ENCODE peak calls at places on chromosomes 13 and 19, in nine cellular contexts. One of them, this sample, is unnamed.

GRCh38 chr13:37960427-37960826 is 90.9 kb upstream of the TRPC4 start:
- DNase-seq in NCI-H510A: no peak
- DNase-seq in substantia nigra: no peak
- DNase-seq in MV-4-11: no peak
- DNase-seq in pons: no peak
- DNase-seq in AG08396: no peak
- DNase-seq in ureter: no peak
- DNase-seq in NCI-H1092 treated with DMSO at 0.1 percent for 48 hours: no peak
- DNase-seq in neuronal stem cell: no peak
- DNase-seq in this sample: no peak

GRCh38 chr19:45769821-45770191 is 754 bp upstream of the SIX5 start:
- DNase-seq in NCI-H510A: no peak
- DNase-seq in substantia nigra: no peak
- DNase-seq in MV-4-11: peak; percentile 58
- DNase-seq in pons: peak; percentile 60
- DNase-seq in AG08396: no peak
- DNase-seq in ureter: peak; percentile 78
- DNase-seq in NCI-H1092 treated with DMSO at 0.1 percent for 48 hours: no peak
- DNase-seq in neuronal stem cell: no peak
- DNase-seq in this sample: peak; percentile 74

GRCh38 chr13:49444517-49445395 is 682 bp downstream of the SETDB2 start:
- DNase-seq in NCI-H510A: no peak
- DNase-seq in substantia nigra: peak; percentile 61
- DNase-seq in MV-4-11: peak; percentile 99
- DNase-seq in pons: peak; percentile 71
- DNase-seq in AG08396: peak; percentile 27
- DNase-seq in ureter: peak; percentile 45
- DNase-seq in NCI-H1092 treated with DMSO at 0.1 percent for 48 hours: no peak
- DNase-seq in neuronal stem cell: peak; percentile 29
- DNase-seq in this sample: peak; percentile 40

GRCh38 chr19:49752701-49753100 is 10.4 kb downstream of the TSKS start:
- DNase-seq in NCI-H510A: no peak
- DNase-seq in substantia nigra: no peak
- DNase-seq in MV-4-11: no peak
- DNase-seq in pons: no peak
- DNase-seq in AG08396: no peak
- DNase-seq in ureter: no peak
- DNase-seq in NCI-H1092 treated with DMSO at 0.1 percent for 48 hours: no peak
- DNase-seq in neuronal stem cell: no peak
- DNase-seq in this sample: no peak

GRCh38 chr13:25981060-25981459 is 70.8 kb downstream of the SHISA2 start:
- DNase-seq in NCI-H510A: no peak
- DNase-seq in substantia nigra: no peak
- DNase-seq in MV-4-11: no peak
- DNase-seq in pons: no peak
- DNase-seq in AG08396: no peak
- DNase-seq in ureter: no peak
- DNase-seq in NCI-H1092 treated with DMSO at 0.1 percent for 48 hours: no peak
- DNase-seq in neuronal stem cell: no peak
- DNase-seq in this sample: no peak

GRCh38 chr13:44352671-44353070 is 21.0 kb upstream of the SERP2 start:
- DNase-seq in NCI-H510A: no peak
- DNase-seq in substantia nigra: no peak
- DNase-seq in MV-4-11: no peak
- DNase-seq in pons: no peak
- DNase-seq in AG08396: no peak
- DNase-seq in ureter: no peak
- DNase-seq in NCI-H1092 treated with DMSO at 0.1 percent for 48 hours: no peak
- DNase-seq in neuronal stem cell: no peak
- DNase-seq in this sample: no peak

GRCh38 chr19:44202470-44202869 is 9.9 kb upstream of the ZNF227 start:
- DNase-seq in NCI-H510A: no peak
- DNase-seq in substantia nigra: no peak
- DNase-seq in MV-4-11: no peak
- DNase-seq in pons: no peak
- DNase-seq in AG08396: peak; percentile 2
- DNase-seq in ureter: no peak
- DNase-seq in NCI-H1092 treated with DMSO at 0.1 percent for 48 hours: no peak
- DNase-seq in neuronal stem cell: no peak
- DNase-seq in this sample: no peak

GRCh38 chr19:37932985-37933953 is 26.3 kb downstream of the SIPA1L3 start:
- DNase-seq in NCI-H510A: peak; percentile 55
- DNase-seq in substantia nigra: no peak
- DNase-seq in MV-4-11: peak; percentile 39
- DNase-seq in pons: no peak
- DNase-seq in AG08396: peak; percentile 41
- DNase-seq in ureter: no peak
- DNase-seq in NCI-H1092 treated with DMSO at 0.1 percent for 48 hours: peak; percentile 20
- DNase-seq in neuronal stem cell: no peak
- DNase-seq in this sample: no peak

GRCh38 chr13:51912091-51912490 is 50.3 kb downstream of the CCDC70 start:
- DNase-seq in NCI-H510A: no peak
- DNase-seq in substantia nigra: peak; percentile 8
- DNase-seq in MV-4-11: no peak
- DNase-seq in pons: peak; percentile 81
- DNase-seq in AG08396: no peak
- DNase-seq in ureter: no peak
- DNase-seq in NCI-H1092 treated with DMSO at 0.1 percent for 48 hours: peak; percentile 71
- DNase-seq in neuronal stem cell: no peak
- DNase-seq in this sample: peak; percentile 74

GRCh38 chr13:52411629-52412028 is 5.7 kb upstream of the THSD1 start:
- DNase-seq in NCI-H510A: no peak
- DNase-seq in substantia nigra: no peak
- DNase-seq in MV-4-11: no peak
- DNase-seq in pons: no peak
- DNase-seq in AG08396: peak; percentile 75
- DNase-seq in ureter: no peak
- DNase-seq in NCI-H1092 treated with DMSO at 0.1 percent for 48 hours: no peak
- DNase-seq in neuronal stem cell: no peak
- DNase-seq in this sample: no peak

GRCh38 chr19:17755977-17756670 is 4.8 kb downstream of the FCHO1 start:
- DNase-seq in NCI-H510A: peak; percentile 34
- DNase-seq in substantia nigra: peak; percentile 64
- DNase-seq in MV-4-11: no peak
- DNase-seq in pons: peak; percentile 93
- DNase-seq in AG08396: no peak
- DNase-seq in ureter: no peak
- DNase-seq in NCI-H1092 treated with DMSO at 0.1 percent for 48 hours: peak; percentile 82
- DNase-seq in neuronal stem cell: peak; percentile 87
- DNase-seq in this sample: peak; percentile 96

GRCh38 chr13:51618626-51619025 is 34.4 kb downstream of the WDFY2 start:
- DNase-seq in NCI-H510A: no peak
- DNase-seq in substantia nigra: no peak
- DNase-seq in MV-4-11: no peak
- DNase-seq in pons: peak; percentile 100
- DNase-seq in AG08396: no peak
- DNase-seq in ureter: no peak
- DNase-seq in NCI-H1092 treated with DMSO at 0.1 percent for 48 hours: no peak
- DNase-seq in neuronal stem cell: no peak
- DNase-seq in this sample: peak; percentile 97

GRCh38 chr13:67229438-67230242 is 496 bp downstream of the PCDH9 start:
- DNase-seq in NCI-H510A: no peak
- DNase-seq in substantia nigra: no peak
- DNase-seq in MV-4-11: no peak
- DNase-seq in pons: no peak
- DNase-seq in AG08396: no peak
- DNase-seq in ureter: no peak
- DNase-seq in NCI-H1092 treated with DMSO at 0.1 percent for 48 hours: peak; percentile 57
- DNase-seq in neuronal stem cell: peak; percentile 4
- DNase-seq in this sample: no peak

GRCh38 chr13:98570929-98571372 is 6.0 kb downstream of the STK24 start:
- DNase-seq in NCI-H510A: no peak
- DNase-seq in substantia nigra: no peak
- DNase-seq in MV-4-11: peak; percentile 74
- DNase-seq in pons: peak; percentile 37
- DNase-seq in AG08396: no peak
- DNase-seq in ureter: no peak
- DNase-seq in NCI-H1092 treated with DMSO at 0.1 percent for 48 hours: no peak
- DNase-seq in neuronal stem cell: no peak
- DNase-seq in this sample: peak; percentile 19

GRCh38 chr13:35157143-35157755 is 215.2 kb downstream of the NBEA start:
- DNase-seq in NCI-H510A: peak; percentile 11
- DNase-seq in substantia nigra: no peak
- DNase-seq in MV-4-11: peak; percentile 26
- DNase-seq in pons: peak; percentile 79
- DNase-seq in AG08396: peak; percentile 24
- DNase-seq in ureter: peak; percentile 45
- DNase-seq in NCI-H1092 treated with DMSO at 0.1 percent for 48 hours: no peak
- DNase-seq in neuronal stem cell: peak; percentile 50
- DNase-seq in this sample: peak; percentile 62

GRCh38 chr19:5843295-5843927 is 3.9 kb upstream of the FUT6 start:
- DNase-seq in NCI-H510A: no peak
- DNase-seq in substantia nigra: no peak
- DNase-seq in MV-4-11: no peak
- DNase-seq in pons: no peak
- DNase-seq in AG08396: no peak
- DNase-seq in ureter: no peak
- DNase-seq in NCI-H1092 treated with DMSO at 0.1 percent for 48 hours: no peak
- DNase-seq in neuronal stem cell: no peak
- DNase-seq in this sample: no peak

GRCh38 chr19:29145756-29146155 is 67.2 kb downstream of the UQCRFS1 start:
- DNase-seq in NCI-H510A: no peak
- DNase-seq in substantia nigra: no peak
- DNase-seq in MV-4-11: no peak
- DNase-seq in pons: no peak
- DNase-seq in AG08396: no peak
- DNase-seq in ureter: no peak
- DNase-seq in NCI-H1092 treated with DMSO at 0.1 percent for 48 hours: no peak
- DNase-seq in neuronal stem cell: no peak
- DNase-seq in this sample: no peak

GRCh38 chr13:80979035-80979641 is 638.2 kb upstream of the SPRY2 start:
- DNase-seq in NCI-H510A: peak; percentile 1
- DNase-seq in substantia nigra: peak; percentile 33
- DNase-seq in MV-4-11: peak; percentile 48
- DNase-seq in pons: peak; percentile 86
- DNase-seq in AG08396: peak; percentile 41
- DNase-seq in ureter: no peak
- DNase-seq in NCI-H1092 treated with DMSO at 0.1 percent for 48 hours: peak; percentile 77
- DNase-seq in neuronal stem cell: peak; percentile 37
- DNase-seq in this sample: peak; percentile 77

GRCh38 chr13:112931028-112931934 is 37.7 kb upstream of the MCF2L start:
- DNase-seq in NCI-H510A: peak; percentile 89
- DNase-seq in substantia nigra: no peak
- DNase-seq in MV-4-11: no peak
- DNase-seq in pons: no peak
- DNase-seq in AG08396: peak; percentile 79
- DNase-seq in ureter: no peak
- DNase-seq in NCI-H1092 treated with DMSO at 0.1 percent for 48 hours: peak; percentile 85
- DNase-seq in neuronal stem cell: no peak
- DNase-seq in this sample: no peak

GRCh38 chr13:24038846-24039330 is 121.6 kb upstream of the SPATA13 start:
- DNase-seq in NCI-H510A: no peak
- DNase-seq in substantia nigra: no peak
- DNase-seq in MV-4-11: peak; percentile 33
- DNase-seq in pons: peak; percentile 98
- DNase-seq in AG08396: peak; percentile 30
- DNase-seq in ureter: no peak
- DNase-seq in NCI-H1092 treated with DMSO at 0.1 percent for 48 hours: no peak
- DNase-seq in neuronal stem cell: no peak
- DNase-seq in this sample: peak; percentile 95

GRCh38 chr13:30360586-30360985 is 53.2 kb upstream of the KATNAL1 start:
- DNase-seq in NCI-H510A: no peak
- DNase-seq in substantia nigra: no peak
- DNase-seq in MV-4-11: no peak
- DNase-seq in pons: no peak
- DNase-seq in AG08396: no peak
- DNase-seq in ureter: no peak
- DNase-seq in NCI-H1092 treated with DMSO at 0.1 percent for 48 hours: no peak
- DNase-seq in neuronal stem cell: no peak
- DNase-seq in this sample: no peak

GRCh38 chr13:21625366-21625765 is 21.4 kb upstream of the MICU2 start:
- DNase-seq in NCI-H510A: peak; percentile 4
- DNase-seq in substantia nigra: no peak
- DNase-seq in MV-4-11: peak; percentile 37
- DNase-seq in pons: peak; percentile 28
- DNase-seq in AG08396: peak; percentile 37
- DNase-seq in ureter: no peak
- DNase-seq in NCI-H1092 treated with DMSO at 0.1 percent for 48 hours: peak; percentile 82
- DNase-seq in neuronal stem cell: no peak
- DNase-seq in this sample: no peak

GRCh38 chr13:103898481-103898880 is 832.3 kb upstream of the SLC10A2 start:
- DNase-seq in NCI-H510A: no peak
- DNase-seq in substantia nigra: no peak
- DNase-seq in MV-4-11: no peak
- DNase-seq in pons: no peak
- DNase-seq in AG08396: no peak
- DNase-seq in ureter: no peak
- DNase-seq in NCI-H1092 treated with DMSO at 0.1 percent for 48 hours: no peak
- DNase-seq in neuronal stem cell: no peak
- DNase-seq in this sample: no peak

GRCh38 chr13:109586509-109587346 is 199.7 kb downstream of the IRS2 start:
- DNase-seq in NCI-H510A: no peak
- DNase-seq in substantia nigra: no peak
- DNase-seq in MV-4-11: no peak
- DNase-seq in pons: no peak
- DNase-seq in AG08396: no peak
- DNase-seq in ureter: no peak
- DNase-seq in NCI-H1092 treated with DMSO at 0.1 percent for 48 hours: no peak
- DNase-seq in neuronal stem cell: no peak
- DNase-seq in this sample: no peak

GRCh38 chr13:52664269-52664668 is 11.6 kb downstream of the SUGT1 start:
- DNase-seq in NCI-H510A: no peak
- DNase-seq in substantia nigra: no peak
- DNase-seq in MV-4-11: no peak
- DNase-seq in pons: no peak
- DNase-seq in AG08396: no peak
- DNase-seq in ureter: no peak
- DNase-seq in NCI-H1092 treated with DMSO at 0.1 percent for 48 hours: no peak
- DNase-seq in neuronal stem cell: no peak
- DNase-seq in this sample: no peak